ENCODE peak calls at places on chromosomes 12 and 14, in five cellular contexts. I is EH, G is neural crest cell, P is T47D, E is retinal pigment epithelial cell. H is an unnamed sample.

GRCh38 chr12:123983822-123984485 is 10.9 kb downstream of the ZNF664 start:
- DNase-seq in E (no peak), P (peak), G (no peak), I (peak), H (peak)

GRCh38 chr12:15962760-15963159 is 51.6 kb downstream of the DERA start:
- DNase-seq in G (no peak), I (peak), E (no peak), P (no peak), H (no peak)

GRCh38 chr12:98645572-98646067 is 530 bp downstream of the APAF1 start:
- DNase-seq in P (peak), I (peak), E (no peak), G (no peak), H (peak)

GRCh38 chr12:116375278-116375842 is 97.9 kb upstream of the MED13L start:
- DNase-seq in P (no peak), I (no peak), G (no peak), E (no peak), H (no peak)

GRCh38 chr12:26318661-26319068 is 123.3 kb downstream of the SSPN start:
- DNase-seq in G (no peak), P (no peak), I (peak), E (peak), H (no peak)

GRCh38 chr12:116126610-116127009 is 150.9 kb downstream of the MED13L start:
- DNase-seq in I (peak), E (no peak), G (no peak), P (no peak), H (no peak)

GRCh38 chr14:60965402-60965801 is 15.5 kb downstream of the TRMT5 start:
- DNase-seq in G (no peak), P (no peak), E (no peak), I (peak), H (no peak)

GRCh38 chr14:64730061-64730440 is 25.8 kb downstream of the PLEKHG3 start:
- DNase-seq in I (no peak), P (no peak), G (no peak), E (no peak), H (no peak)

GRCh38 chr12:89874146-89874545 is 165.5 kb upstream of the ATP2B1 start:
- DNase-seq in E (no peak), I (no peak), P (no peak), G (no peak), H (no peak)

GRCh38 chr12:90021729-90022249 is 313.2 kb upstream of the ATP2B1 start:
- DNase-seq in P (no peak), G (no peak), I (no peak), E (no peak), H (no peak)

GRCh38 chr14:102926104-102926503 is 3.6 kb downstream of the AMN start:
- DNase-seq in G (no peak), P (no peak), I (no peak), E (no peak), H (no peak)

GRCh38 chr14:36604757-36605505 is 22.5 kb upstream of the NKX2-8 start:
- DNase-seq in P (peak), G (peak), I (peak), E (peak), H (peak)